ENCODE peak calls at places on chromosomes 3 and 15, in five cellular contexts. One of them, this sample, is unnamed.

GRCh38 chr3:4670352-4670751 is 177.2 kb downstream of the ITPR1 start:
- DNase-seq in PC-9: no peak
- DNase-seq in foreskin fibroblast: no peak
- DNase-seq in astrocyte: no peak
- DNase-seq in H9: peak; percentile 52
- DNase-seq in this sample: no peak

GRCh38 chr3:129576514-129577345 is 29.7 kb downstream of the PLXND1 start:
- DNase-seq in PC-9: no peak
- DNase-seq in foreskin fibroblast: no peak
- DNase-seq in astrocyte: no peak
- DNase-seq in H9: no peak
- DNase-seq in this sample: no peak

GRCh38 chr15:98649996-98650870 is 1.9 kb downstream of the IGF1R start:
- DNase-seq in H9: no peak
- DNase-seq in foreskin fibroblast: no peak
- DNase-seq in PC-9: peak; percentile 35
- DNase-seq in astrocyte: peak; percentile 45
- DNase-seq in this sample: no peak

GRCh38 chr3:34364345-34364744 is 565.9 kb downstream of the PDCD6IP start:
- DNase-seq in PC-9: no peak
- DNase-seq in H9: no peak
- DNase-seq in foreskin fibroblast: no peak
- DNase-seq in astrocyte: no peak
- DNase-seq in this sample: no peak

GRCh38 chr15:60152386-60152785 is 148.3 kb downstream of the FOXB1 start:
- DNase-seq in H9: no peak
- DNase-seq in foreskin fibroblast: no peak
- DNase-seq in astrocyte: no peak
- DNase-seq in PC-9: no peak
- DNase-seq in this sample: no peak

GRCh38 chr3:140216249-140216648 is 281.3 kb downstream of the CLSTN2 start:
- DNase-seq in foreskin fibroblast: no peak
- DNase-seq in H9: no peak
- DNase-seq in PC-9: no peak
- DNase-seq in astrocyte: no peak
- DNase-seq in this sample: no peak

GRCh38 chr3:128736598-128736997 is 10.6 kb downstream of the RAB7A start:
- DNase-seq in foreskin fibroblast: peak; percentile 18
- DNase-seq in PC-9: no peak
- DNase-seq in H9: no peak
- DNase-seq in astrocyte: peak; percentile 44
- DNase-seq in this sample: no peak

GRCh38 chr15:40420793-40421192 is 15.2 kb downstream of the IVD start:
- DNase-seq in astrocyte: no peak
- DNase-seq in H9: peak; percentile 40
- DNase-seq in foreskin fibroblast: no peak
- DNase-seq in PC-9: peak; percentile 95
- DNase-seq in this sample: no peak

GRCh38 chr15:24865300-24865699 is 89.5 kb upstream of the SNRPN start:
- DNase-seq in PC-9: no peak
- DNase-seq in foreskin fibroblast: no peak
- DNase-seq in H9: no peak
- DNase-seq in astrocyte: no peak
- DNase-seq in this sample: no peak

GRCh38 chr15:68623301-68623892 is 44.6 kb downstream of the CORO2B start:
- DNase-seq in astrocyte: no peak
- DNase-seq in PC-9: no peak
- DNase-seq in H9: no peak
- DNase-seq in foreskin fibroblast: no peak
- DNase-seq in this sample: no peak

GRCh38 chr15:68783226-68784054 is 37.3 kb downstream of the ANP32A start:
- DNase-seq in H9: peak; percentile 80
- DNase-seq in PC-9: peak; percentile 32
- DNase-seq in foreskin fibroblast: no peak
- DNase-seq in astrocyte: no peak
- DNase-seq in this sample: no peak

GRCh38 chr3:73490453-73491311 is 134.1 kb downstream of the PDZRN3 start:
- DNase-seq in astrocyte: peak; percentile 55
- DNase-seq in PC-9: no peak
- DNase-seq in foreskin fibroblast: no peak
- DNase-seq in H9: peak; percentile 69
- DNase-seq in this sample: no peak

GRCh38 chr3:142647856-142648255 is 51.7 kb downstream of the PLS1 start:
- DNase-seq in astrocyte: peak; percentile 67
- DNase-seq in H9: no peak
- DNase-seq in PC-9: no peak
- DNase-seq in foreskin fibroblast: peak; percentile 10
- DNase-seq in this sample: no peak

GRCh38 chr3:161265916-161266571 is 44.9 kb downstream of the NMD3 start:
- DNase-seq in H9: no peak
- DNase-seq in foreskin fibroblast: peak; percentile 10
- DNase-seq in astrocyte: no peak
- DNase-seq in PC-9: no peak
- DNase-seq in this sample: no peak

GRCh38 chr15:50798684-50799083 is 33.2 kb upstream of the SPPL2A start:
- DNase-seq in PC-9: peak; percentile 27
- DNase-seq in astrocyte: no peak
- DNase-seq in foreskin fibroblast: peak; percentile 3
- DNase-seq in H9: no peak
- DNase-seq in this sample: no peak

GRCh38 chr3:18390024-18390660 is 35.0 kb downstream of the SATB1 start:
- DNase-seq in foreskin fibroblast: no peak
- DNase-seq in PC-9: no peak
- DNase-seq in H9: no peak
- DNase-seq in astrocyte: no peak
- DNase-seq in this sample: no peak

GRCh38 chr3:158094917-158095301 is 11.3 kb downstream of the SHOX2 start:
- DNase-seq in astrocyte: no peak
- DNase-seq in PC-9: no peak
- DNase-seq in H9: no peak
- DNase-seq in foreskin fibroblast: no peak
- DNase-seq in this sample: no peak

GRCh38 chr3:132637590-132637989 is 22.0 kb downstream of the ACAD11 start:
- DNase-seq in H9: no peak
- DNase-seq in foreskin fibroblast: peak; percentile 18
- DNase-seq in PC-9: no peak
- DNase-seq in astrocyte: peak; percentile 38
- DNase-seq in this sample: no peak

GRCh38 chr3:132231633-132232032 is 85.6 kb upstream of the ACP3 start:
- DNase-seq in foreskin fibroblast: peak; percentile 34
- DNase-seq in astrocyte: peak; percentile 65
- DNase-seq in H9: no peak
- DNase-seq in PC-9: peak; percentile 12
- DNase-seq in this sample: peak; percentile 38

GRCh38 chr3:186319988-186320387 is 42.0 kb downstream of the DGKG start:
- DNase-seq in astrocyte: peak; percentile 41
- DNase-seq in foreskin fibroblast: no peak
- DNase-seq in H9: no peak
- DNase-seq in PC-9: no peak
- DNase-seq in this sample: no peak

GRCh38 chr3:193737191-193737751 is 144.3 kb downstream of the OPA1 start:
- DNase-seq in foreskin fibroblast: no peak
- DNase-seq in H9: no peak
- DNase-seq in PC-9: no peak
- DNase-seq in astrocyte: no peak
- DNase-seq in this sample: no peak

GRCh38 chr3:53941174-53941573 is 49.5 kb upstream of the SELENOK start:
- DNase-seq in astrocyte: peak; percentile 62
- DNase-seq in H9: no peak
- DNase-seq in PC-9: no peak
- DNase-seq in foreskin fibroblast: peak; percentile 20
- DNase-seq in this sample: no peak

GRCh38 chr3:64209866-64210609 is 15.2 kb downstream of the PRICKLE2 start:
- DNase-seq in H9: no peak
- DNase-seq in astrocyte: peak; percentile 80
- DNase-seq in PC-9: peak; percentile 68
- DNase-seq in foreskin fibroblast: no peak
- DNase-seq in this sample: no peak

GRCh38 chr3:153634683-153635082 is 472.7 kb downstream of the RAP2B start:
- DNase-seq in foreskin fibroblast: no peak
- DNase-seq in PC-9: no peak
- DNase-seq in H9: no peak
- DNase-seq in astrocyte: no peak
- DNase-seq in this sample: no peak

DNA sequence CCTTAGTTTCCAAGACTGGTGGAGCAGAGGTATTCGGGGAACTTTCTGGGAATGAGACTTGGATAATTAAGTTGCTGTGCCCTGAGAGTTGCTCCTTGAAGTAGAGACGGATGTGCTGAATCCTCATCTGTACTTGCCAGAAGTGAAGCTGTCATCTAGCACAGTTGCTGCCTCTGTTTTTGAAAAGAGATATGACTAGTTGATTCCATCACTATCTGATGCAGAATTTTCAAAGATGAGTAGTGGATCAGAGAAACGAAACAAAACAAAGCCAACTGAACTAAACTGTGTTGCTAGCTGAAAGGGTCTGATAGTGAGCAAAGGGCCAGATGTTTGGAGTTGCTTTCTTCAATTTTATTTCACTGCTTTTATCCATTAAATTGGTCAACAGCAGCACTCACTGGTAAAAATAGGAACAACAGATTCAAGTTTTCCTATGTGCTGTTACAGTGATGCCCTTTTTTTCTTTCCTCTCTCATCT is 52.7 kb downstream of the MITF start:
- DNase-seq in astrocyte: peak; percentile 27
- DNase-seq in H9: no peak
- DNase-seq in PC-9: no peak
- DNase-seq in foreskin fibroblast: peak; percentile 30
- DNase-seq in this sample: no peak
- TF ChIP-seq CTCF in astrocyte: peak; percentile 57
- TF ChIP-seq CTCF in H9: peak; percentile 58
- TF ChIP-seq CTCF in PC-9: peak; percentile 51
- TF ChIP-seq CTCF in foreskin fibroblast: peak; percentile 48
- TF ChIP-seq CTCF in this sample: peak; percentile 32

GRCh38 chr15:65829150-65829764 is 37.2 kb upstream of the DENND4A start:
- DNase-seq in H9: no peak
- DNase-seq in astrocyte: no peak
- DNase-seq in PC-9: no peak
- DNase-seq in foreskin fibroblast: no peak
- DNase-seq in this sample: no peak
- TF ChIP-seq CTCF in H9: peak; percentile 59
- TF ChIP-seq CTCF in astrocyte: peak; percentile 47
- TF ChIP-seq CTCF in PC-9: peak; percentile 63
- TF ChIP-seq CTCF in foreskin fibroblast: peak; percentile 29
- TF ChIP-seq CTCF in this sample: peak; percentile 37

GRCh38 chr15:44426975-44427755 is at the start of gene CTDSPL2:
- DNase-seq in PC-9: peak; percentile 97
- DNase-seq in astrocyte: peak; percentile 97
- DNase-seq in foreskin fibroblast: peak; percentile 99
- DNase-seq in H9: peak; percentile 99
- DNase-seq in this sample: peak; percentile 92

GRCh38 chr15:44427756-44428724 is 611 bp downstream of the CTDSPL2 start:
- DNase-seq in foreskin fibroblast: no peak
- DNase-seq in PC-9: no peak
- DNase-seq in H9: no peak
- DNase-seq in astrocyte: peak; percentile 62
- DNase-seq in this sample: no peak
- TF ChIP-seq CTCF in foreskin fibroblast: peak; percentile 6
- TF ChIP-seq CTCF in PC-9: peak; percentile 32
- TF ChIP-seq CTCF in H9: peak; percentile 51
- TF ChIP-seq CTCF in astrocyte: peak; percentile 23
- TF ChIP-seq CTCF in this sample: no peak

DNA sequence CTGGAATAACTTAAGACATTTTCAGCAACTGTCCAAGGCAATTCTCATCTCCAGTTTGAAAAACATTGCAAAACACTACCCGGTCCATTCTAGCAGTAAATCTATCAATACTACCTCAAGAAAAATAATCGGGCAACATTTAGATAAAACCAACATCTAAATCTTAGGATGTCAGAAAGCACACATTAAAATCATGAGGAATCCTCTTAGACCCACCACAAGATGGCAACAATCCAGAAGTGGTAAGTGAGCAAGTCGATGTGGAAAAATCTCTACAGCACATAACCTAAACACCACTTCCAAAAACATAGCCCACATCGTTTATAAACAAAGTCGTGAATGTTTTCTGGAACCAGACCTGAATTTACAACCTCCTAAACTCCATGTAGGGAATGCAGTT is 5.7 kb downstream of the PLCH1 start:
- DNase-seq in H9: no peak
- DNase-seq in foreskin fibroblast: no peak
- DNase-seq in astrocyte: no peak
- DNase-seq in PC-9: no peak
- DNase-seq in this sample: no peak
- TF ChIP-seq CTCF in H9: peak; percentile 41
- TF ChIP-seq CTCF in foreskin fibroblast: no peak
- TF ChIP-seq CTCF in astrocyte: no peak
- TF ChIP-seq CTCF in PC-9: no peak
- TF ChIP-seq CTCF in this sample: no peak

DNA sequence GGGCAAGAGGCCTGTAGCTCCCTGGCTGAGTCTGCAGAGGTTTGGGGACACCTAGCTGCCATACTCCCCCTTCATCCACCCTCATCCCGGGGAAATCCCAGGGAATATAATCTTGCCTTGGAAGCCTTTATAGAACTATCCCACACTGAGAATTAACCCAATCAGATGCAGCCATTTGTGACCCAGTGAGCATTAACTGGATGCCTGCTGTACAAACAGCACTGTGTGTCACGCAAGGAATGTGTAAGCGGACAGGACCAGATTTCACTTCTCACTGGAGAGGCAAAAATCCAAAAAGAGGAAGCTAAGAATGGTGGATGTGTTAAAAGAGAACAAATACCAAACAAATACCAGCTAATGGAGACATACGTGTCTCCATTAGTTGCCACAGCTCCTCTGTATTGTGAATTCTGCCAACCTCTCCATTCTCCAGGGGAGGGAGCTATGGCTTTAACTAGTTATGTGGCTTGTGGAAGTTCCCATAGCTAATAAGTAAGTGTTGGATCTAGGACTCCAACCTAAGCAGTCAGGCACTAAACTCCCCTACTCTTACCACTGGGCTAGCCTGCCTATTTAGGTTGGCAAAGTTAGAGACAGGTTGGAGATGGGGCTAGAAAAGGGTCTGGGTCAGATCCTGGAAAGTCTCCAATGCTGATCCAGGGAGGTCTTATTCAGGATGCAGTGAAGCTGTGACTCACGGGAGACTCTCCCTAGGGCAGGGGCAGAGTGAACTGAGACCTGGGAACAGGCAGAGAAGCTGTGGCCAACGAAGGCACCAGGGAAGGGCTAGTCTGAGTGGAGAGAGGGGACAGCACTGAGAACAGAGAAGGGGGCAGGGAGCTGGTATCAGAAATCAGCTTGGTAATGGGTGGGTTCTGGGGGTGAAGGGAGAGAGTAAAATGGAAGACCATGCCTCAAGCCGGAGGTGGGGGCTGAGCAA is 2.5 kb downstream of the LTF start:
- DNase-seq in H9: peak; percentile 28
- DNase-seq in PC-9: no peak
- DNase-seq in astrocyte: no peak
- DNase-seq in foreskin fibroblast: no peak
- DNase-seq in this sample: no peak
- TF ChIP-seq CTCF in H9: peak; percentile 42
- TF ChIP-seq CTCF in PC-9: no peak
- TF ChIP-seq CTCF in astrocyte: no peak
- TF ChIP-seq CTCF in foreskin fibroblast: no peak
- TF ChIP-seq CTCF in this sample: no peak